ENCODE peak calls at places on chromosomes 12 and 14, in four cellular contexts. C is psoas muscle, W is body of pancreas, E is left lung. A is an unnamed sample.

GRCh38 chr12:18868673-18869072 is 130.8 kb downstream of the CAPZA3 start:
- DNase-seq in E (no peak), C (no peak), W (no peak), A (no peak)

GRCh38 chr12:26100966-26101744 is 23.7 kb downstream of the BHLHE41 start:
- DNase-seq in E (no peak), W (peak), C (no peak), A (no peak)

GRCh38 chr12:67766370-67766769 is 117.8 kb downstream of the DYRK2 start:
- DNase-seq in E (no peak), C (no peak), W (no peak), A (no peak)

GRCh38 chr14:49417790-49418189 is 168.4 kb downstream of the RPS29 start:
- DNase-seq in W (no peak), C (no peak), E (no peak), A (no peak)

GRCh38 chr14:99690636-99691035 is 6.5 kb downstream of the CYP46A1 start:
- DNase-seq in W (no peak), C (no peak), E (no peak), A (no peak)

GRCh38 chr12:68334136-68334535 is 2.0 kb upstream of the MDM1 start:
- DNase-seq in W (no peak), C (no peak), E (no peak), A (peak)

GRCh38 chr12:132651444-132652100 is 33.0 kb downstream of the P2RX2 start:
- DNase-seq in W (no peak), E (no peak), C (no peak), A (no peak)

GRCh38 chr12:19234991-19235876 is 105.7 kb downstream of the PLEKHA5 start:
- DNase-seq in C (no peak), W (no peak), E (no peak), A (no peak)

GRCh38 chr12:68222336-68222735 is 3.3 kb downstream of the IL26 start:
- DNase-seq in W (peak), E (no peak), C (no peak), A (no peak)

GRCh38 chr12:124423683-124424515 is 129.0 kb downstream of the RFLNA start:
- DNase-seq in W (no peak), E (no peak), C (no peak), A (no peak)

GRCh38 chr12:67818379-67819001 is 169.9 kb downstream of the DYRK2 start:
- DNase-seq in W (no peak), E (no peak), C (no peak), A (no peak)

GRCh38 chr12:98955284-98955683 is 310.2 kb downstream of the APAF1 start:
- DNase-seq in E (no peak), W (no peak), C (no peak), A (peak)

GRCh38 chr12:102061556-102062418 is at the start of gene WASHC3:
- DNase-seq in W (peak), E (peak), C (peak), A (peak)

GRCh38 chr14:65224799-65225198 is 122.5 kb upstream of the MAX start:
- DNase-seq in E (no peak), C (no peak), W (peak), A (no peak)

GRCh38 chr14:94180655-94181271 is 6.6 kb downstream of the PPP4R4 start:
- DNase-seq in E (no peak), W (no peak), C (no peak), A (no peak)

GRCh38 chr12:53219956-53220856 is 11.8 kb downstream of the RARG start:
- DNase-seq in C (peak), W (peak), E (peak), A (peak)

GRCh38 chr14:75286313-75286712 is 7.7 kb downstream of the FOS start:
- DNase-seq in C (no peak), E (no peak), W (no peak), A (no peak)

GRCh38 chr12:5628501-5628900 is 196.6 kb downstream of the NTF3 start:
- DNase-seq in E (no peak), C (no peak), W (no peak), A (no peak)

GRCh38 chr12:103855896-103856657 is 15.0 kb upstream of the NT5DC3 start:
- DNase-seq in E (no peak), C (no peak), W (no peak), A (no peak)

GRCh38 chr12:30805959-30806358 is 51.2 kb upstream of the CAPRIN2 start:
- DNase-seq in C (no peak), W (no peak), E (no peak), A (no peak)

GRCh38 chr14:33363687-33364086 is 425.0 kb downstream of the NPAS3 start:
- DNase-seq in E (no peak), W (no peak), C (no peak), A (no peak)

GRCh38 chr12:130982565-130983225 is 29.0 kb downstream of the ADGRD1 start:
- DNase-seq in C (no peak), W (no peak), E (no peak), A (no peak)

GRCh38 chr12:111431772-111432171 is 26.0 kb downstream of the SH2B3 start:
- DNase-seq in W (no peak), E (no peak), C (no peak), A (no peak)

GRCh38 chr14:95256776-95257060 is 63.0 kb downstream of the CLMN start:
- DNase-seq in W (no peak), C (no peak), E (no peak), A (no peak)

GRCh38 chr12:106301241-106301610 is 1.3 kb upstream of the TCP11L2 start:
- DNase-seq in C (no peak), E (no peak), W (no peak), A (no peak)

GRCh38 chr12:12684375-12685106 is 11.4 kb downstream of the GPR19 start:
- DNase-seq in E (no peak), W (no peak), C (peak), A (peak)

GRCh38 chr12:80107221-80107620 is 7.9 kb downstream of the OTOGL start:
- DNase-seq in C (no peak), E (no peak), W (no peak), A (no peak)

GRCh38 chr12:116087399-116087798 is 190.1 kb downstream of the MED13L start:
- DNase-seq in E (no peak), C (no peak), W (no peak), A (no peak)

GRCh38 chr12:130162267-130162666 is at the start of gene FZD10:
- DNase-seq in W (no peak), C (peak), E (no peak), A (peak)

GRCh38 chr12:94289551-94290312 is 141.4 kb downstream of the PLXNC1 start:
- DNase-seq in E (no peak), W (no peak), C (no peak), A (no peak)

GRCh38 chr14:54396183-54396492 is 669 bp upstream of the CDKN3 start:
- DNase-seq in E (peak), C (no peak), W (no peak), A (no peak)

GRCh38 chr12:118068361-118068958 is 7.5 kb upstream of the WSB2 start:
- DNase-seq in W (no peak), E (no peak), C (no peak), A (no peak)

GRCh38 chr12:40144023-40144422 is 38.1 kb upstream of the SLC2A13 start:
- DNase-seq in W (no peak), C (no peak), E (no peak), A (no peak)

GRCh38 chr14:49970474-49971147 is 77.7 kb downstream of the ARF6 start:
- DNase-seq in W (no peak), C (no peak), E (no peak), A (no peak)

GRCh38 chr12:22477166-22477893 is 67.0 kb downstream of the C2CD5 start:
- DNase-seq in C (no peak), W (no peak), E (no peak), A (no peak)

GRCh38 chr14:75469606-75470237 is 41.9 kb downstream of the JDP2 start:
- DNase-seq in W (peak), E (peak), C (peak), A (no peak)

GRCh38 chr12:95859344-95859816 is 628 bp downstream of the SNRPF start:
- DNase-seq in W (no peak), E (no peak), C (no peak), A (no peak)

GRCh38 chr14:61662437-61663311 is 32.6 kb upstream of the HIF1A start:
- DNase-seq in W (peak), C (no peak), E (peak), A (no peak)

GRCh38 chr14:104913413-104913812 is 11.3 kb upstream of the PLD4 start:
- DNase-seq in C (no peak), E (no peak), W (no peak), A (peak)

GRCh38 chr12:27525373-27525772 is 1.4 kb downstream of the PPFIBP1 start:
- DNase-seq in E (no peak), C (no peak), W (no peak), A (no peak)
- H3K4me3 ChIP-seq in E (peak), C (peak), W (no peak), A (no peak)

GRCh38 chr14:64196668-64197411 is 97.3 kb downstream of the ESR2 start:
- DNase-seq in C (no peak), W (peak), E (peak), A (peak)

GRCh38 chr14:64198486-64198885 is 95.7 kb downstream of the ESR2 start:
- DNase-seq in W (no peak), E (no peak), C (no peak), A (no peak)

GRCh38 chr14:64200170-64200569 is 94.0 kb downstream of the ESR2 start:
- DNase-seq in C (no peak), W (peak), E (peak), A (no peak)

GRCh38 chr14:64196026-64196425 is 98.1 kb downstream of the ESR2 start:
- DNase-seq in C (no peak), W (no peak), E (no peak), A (no peak)

DNA sequence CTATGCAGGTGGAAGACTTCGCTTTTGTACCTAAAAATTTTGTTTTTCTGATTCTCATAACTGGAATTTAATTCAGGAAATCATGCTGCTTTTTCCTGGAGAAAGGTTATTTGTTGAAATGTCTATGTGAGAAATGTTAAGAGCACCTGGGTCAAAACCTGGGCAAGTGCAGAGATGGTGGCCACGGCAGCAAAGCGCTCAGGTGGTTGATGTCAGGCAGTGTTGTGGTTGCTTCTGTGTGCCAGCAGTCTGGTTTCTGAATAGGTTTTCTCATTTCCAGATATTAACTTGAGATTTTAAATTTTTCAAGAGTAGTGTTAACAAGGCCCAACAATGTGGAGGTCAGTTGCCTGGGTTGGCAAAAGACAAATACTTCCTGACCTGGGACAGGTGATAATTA is 96.2 kb downstream of the ESR2 start:
- DNase-seq in W (no peak), E (no peak), C (no peak), A (no peak)
- H3K4me3 ChIP-seq in W (no peak), E (no peak), C (no peak), A (no peak)

DNA sequence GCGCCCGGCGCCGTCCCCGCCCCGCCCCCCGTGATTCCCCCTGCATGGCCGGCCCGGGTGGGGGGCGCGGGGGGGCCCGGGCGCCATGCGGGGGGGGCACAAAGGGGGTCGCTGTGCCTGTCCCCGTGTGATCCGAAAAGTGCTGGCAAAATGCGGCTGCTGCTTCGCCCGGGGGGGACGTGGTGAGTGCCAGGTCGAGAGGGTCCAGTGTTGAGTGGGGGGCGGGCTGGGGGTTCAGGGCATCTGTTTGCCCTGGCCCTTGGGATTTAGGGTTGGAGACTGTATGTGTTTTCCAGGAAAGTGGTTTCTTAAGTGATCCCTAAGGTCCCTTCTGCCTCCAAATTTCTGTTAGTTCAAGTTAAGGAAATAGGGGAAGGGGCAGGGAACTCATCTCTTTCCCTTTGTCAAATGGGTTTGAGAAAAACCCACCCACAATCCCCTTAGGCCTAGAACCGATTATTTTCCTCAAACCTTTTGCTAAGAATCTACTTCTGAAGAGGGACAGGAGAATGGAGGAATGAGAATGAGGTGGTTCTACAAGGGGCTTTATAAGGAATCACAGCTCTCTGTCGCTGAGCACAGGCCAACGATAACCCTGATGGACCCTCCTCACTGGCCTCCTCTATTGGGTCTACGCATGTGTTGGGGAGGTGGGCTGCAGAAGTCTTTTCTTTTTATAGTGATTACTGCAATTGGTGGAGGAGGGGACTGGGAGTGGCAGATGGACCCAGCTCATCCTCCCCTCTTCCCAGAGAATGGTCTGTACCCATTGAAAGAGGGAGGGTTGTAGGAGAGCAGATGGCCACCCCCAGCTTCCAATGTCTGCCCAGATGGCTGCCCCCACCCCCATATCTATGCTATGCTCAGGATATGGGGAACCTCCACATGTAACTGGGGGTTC is 825 bp downstream of the ARHGEF25 start:
- DNase-seq in W (no peak), C (no peak), E (no peak), A (peak)
- H3K4me3 ChIP-seq in W (peak), C (peak), E (peak), A (peak)

DNA sequence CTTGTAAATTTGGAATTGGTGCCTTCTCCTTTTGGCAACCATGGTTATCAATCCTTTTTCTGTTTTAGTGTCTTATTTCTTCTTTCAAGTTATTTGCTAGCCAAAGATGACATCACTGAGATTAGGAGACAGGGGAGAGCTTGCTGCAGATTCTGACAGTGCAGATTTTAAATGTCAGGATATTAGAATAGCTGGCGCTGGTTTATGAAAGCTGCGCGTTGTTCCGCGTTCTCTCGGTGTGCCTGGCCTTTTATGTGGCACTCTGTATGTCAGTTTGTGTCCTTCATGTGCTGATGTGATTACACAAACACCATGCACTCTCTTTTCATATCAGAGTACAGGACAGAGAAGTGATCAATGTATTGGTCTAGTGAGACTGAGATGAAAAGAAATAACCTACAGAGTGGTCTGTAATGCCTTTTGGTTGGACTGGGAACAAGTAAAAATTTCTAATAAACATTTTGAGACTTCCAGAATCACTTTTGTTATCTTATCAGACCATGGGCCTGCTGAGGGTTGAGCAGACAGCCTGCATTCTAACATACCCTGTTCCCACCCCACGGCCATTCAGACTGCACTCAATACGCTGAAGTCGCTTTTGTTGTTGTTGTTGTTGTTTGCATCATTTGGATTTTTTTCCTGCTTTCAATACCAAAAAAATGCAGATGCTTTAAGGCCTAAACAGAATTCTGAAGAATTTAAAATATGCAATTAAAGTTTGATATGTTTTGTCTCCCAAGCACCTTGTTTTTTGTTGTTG is 49.7 kb upstream of the TRAF3 start:
- DNase-seq in E (no peak), W (no peak), C (no peak), A (no peak)
- H3K4me3 ChIP-seq in E (no peak), W (no peak), C (no peak), A (no peak)

DNA sequence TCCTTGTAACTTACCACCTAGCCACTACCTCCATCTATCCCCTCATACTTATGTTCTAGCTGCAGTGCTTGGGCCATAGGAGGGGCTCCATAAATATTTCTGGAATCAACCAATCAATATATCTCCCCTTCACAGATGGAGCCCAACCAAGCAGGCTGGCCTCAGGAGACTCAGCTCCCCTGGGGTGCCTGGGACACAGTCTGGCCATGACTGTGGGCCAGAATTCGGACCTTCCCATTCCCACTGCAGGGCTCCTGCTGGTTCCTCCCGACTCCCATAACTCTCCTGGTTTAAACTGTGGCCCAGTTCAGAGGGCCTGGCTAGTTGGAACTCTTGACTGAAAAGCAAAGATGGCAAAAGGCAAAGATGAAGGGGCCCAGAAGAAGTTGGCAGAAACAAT is 13.0 kb downstream of the TTC7B start:
- DNase-seq in C (no peak), E (no peak), W (no peak), A (no peak)
- H3K4me3 ChIP-seq in C (no peak), E (no peak), W (no peak), A (no peak)

GRCh38 chr12:50344245-50344644 is 52.2 kb downstream of the FAM186A start:
- DNase-seq in C (no peak), W (no peak), E (no peak), A (no peak)

GRCh38 chr12:50338920-50339319 is 55.6 kb upstream of the LIMA1 start:
- DNase-seq in W (no peak), C (no peak), E (no peak), A (no peak)

GRCh38 chr12:50344775-50345174 is 51.6 kb downstream of the FAM186A start:
- DNase-seq in C (no peak), W (no peak), E (no peak), A (no peak)
- H3K4me3 ChIP-seq in C (no peak), W (no peak), E (no peak), A (no peak)

GRCh38 chr14:20697273-20698017 is 8.9 kb downstream of the ANG start:
- DNase-seq in C (peak), E (peak), W (peak), A (peak)
- H3K4me3 ChIP-seq in C (no peak), E (no peak), W (no peak), A (no peak)

DNA sequence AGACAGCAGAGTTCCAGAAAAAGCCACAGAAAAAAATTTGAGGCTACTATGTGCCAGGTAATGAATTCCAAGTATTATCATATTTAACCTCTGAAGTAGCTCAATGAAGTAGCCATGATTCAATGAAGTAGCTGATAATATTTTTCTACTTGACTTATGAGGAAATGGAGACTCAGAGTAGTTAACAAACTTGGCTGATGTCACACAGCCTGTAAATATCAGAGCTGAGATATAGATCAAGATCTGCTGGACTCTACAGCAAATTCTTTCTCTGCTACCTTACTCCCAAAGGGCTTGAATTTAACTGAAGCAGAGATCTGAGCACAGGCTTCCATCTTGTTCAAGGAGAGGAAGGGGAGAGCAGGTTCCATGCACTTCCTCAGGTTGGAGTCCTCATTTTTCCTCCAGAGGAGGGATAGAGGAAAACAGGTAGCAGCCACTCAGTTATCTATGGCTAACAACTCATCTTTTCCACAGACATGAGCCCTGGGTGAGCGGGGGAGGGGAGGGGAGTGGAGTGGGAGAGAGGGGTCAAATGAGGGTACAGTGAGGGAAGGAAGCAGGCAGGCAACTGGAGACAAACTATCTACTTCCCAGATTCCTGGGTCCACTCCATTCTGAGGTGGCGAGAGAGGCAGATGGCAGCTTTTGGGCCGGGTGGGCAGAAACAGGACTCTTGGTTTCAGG is 2.4 kb upstream of the ZNF385A start:
- DNase-seq in W (no peak), C (no peak), E (no peak), A (peak)
- H3K4me3 ChIP-seq in W (no peak), C (peak), E (no peak), A (no peak)

A was measured in WERI-Rb-1.